ENCODE peak calls at places on chromosomes 13 and 19, in ten cellular contexts. M is Kasumi-1, A is SJSA1, Y is SK-MEL-5, C is fibroblast of the conjunctiva, P is cardiac fibroblast, I is NCI-H510A, W is HTR-8/SVneo, E is NCI-H2081, S is GM10248. X is an unnamed sample.

GRCh38 chr19:4650159-4650558 is 10.8 kb downstream of the TNFAIP8L1 start:
- DNase-seq in E (no peak), A (no peak), I (no peak), Y (no peak), M (no peak), P (no peak), C (no peak), S (no peak), W (no peak), X (no peak)

GRCh38 chr19:56760842-56761241 is 79.7 kb downstream of the PEG3 start:
- DNase-seq in E (no peak), I (no peak), M (no peak), W (no peak), Y (no peak), S (no peak), A (no peak), P (no peak), C (no peak), X (no peak)

GRCh38 chr13:45194081-45194939 is 6.5 kb downstream of the KCTD4 start:
- DNase-seq in P (peak), S (no peak), C (peak), W (no peak), M (no peak), Y (peak), E (no peak), I (no peak), A (no peak), X (no peak)

GRCh38 chr13:24338721-24339120 is 29.3 kb downstream of the C1QTNF9 start:
- DNase-seq in I (no peak), S (no peak), A (no peak), P (no peak), Y (no peak), C (no peak), M (no peak), W (no peak), E (no peak), X (no peak)

GRCh38 chr13:44768775-44769578 is 192.8 kb upstream of the TSC22D1 start:
- DNase-seq in Y (no peak), M (no peak), W (no peak), S (peak), C (no peak), P (no peak), E (no peak), I (no peak), A (no peak), X (no peak)

GRCh38 chr13:28429685-28430290 is 65.1 kb downstream of the FLT1 start:
- DNase-seq in E (no peak), S (peak), W (no peak), P (peak), I (no peak), M (no peak), A (no peak), Y (no peak), C (no peak), X (no peak)

GRCh38 chr19:1412995-1413889 is 5.9 kb downstream of the DAZAP1 start:
- DNase-seq in W (no peak), P (no peak), C (no peak), Y (no peak), A (no peak), M (no peak), I (no peak), E (no peak), S (no peak), X (no peak)

GRCh38 chr13:33940898-33941297 is 122.9 kb downstream of the RFC3 start:
- DNase-seq in E (no peak), P (peak), M (no peak), A (no peak), S (no peak), Y (no peak), C (peak), I (no peak), W (no peak), X (no peak)

GRCh38 chr19:18233224-18233825 is 7.1 kb upstream of the PDE4C start:
- DNase-seq in P (peak), S (peak), W (peak), I (no peak), A (peak), M (peak), E (peak), Y (peak), C (no peak), X (no peak)

GRCh38 chr19:12034610-12035009 is 869 bp downstream of the ZNF433 start:
- DNase-seq in W (no peak), M (peak), Y (no peak), C (no peak), P (peak), A (no peak), S (no peak), I (no peak), E (no peak), X (no peak)

GRCh38 chr19:27867981-27868380 is 1345.0 kb downstream of the UQCRFS1 start:
- DNase-seq in I (no peak), S (no peak), A (no peak), Y (no peak), M (no peak), W (no peak), E (no peak), C (no peak), P (no peak), X (no peak)

GRCh38 chr13:43293008-43293407 is 269.6 kb downstream of the DNAJC15 start:
- DNase-seq in A (no peak), S (no peak), E (no peak), C (no peak), W (no peak), M (no peak), I (no peak), Y (no peak), P (no peak), X (no peak)

GRCh38 chr19:56317749-56318148 is 3.1 kb upstream of the ZSCAN5A start:
- DNase-seq in S (no peak), M (no peak), A (no peak), Y (no peak), I (no peak), W (no peak), P (no peak), E (no peak), C (no peak), X (no peak)

GRCh38 chr19:44658069-44658727 is 13.1 kb upstream of the CEACAM19 start:
- DNase-seq in P (no peak), M (no peak), E (no peak), Y (peak), W (no peak), I (no peak), S (no peak), C (no peak), A (no peak), X (no peak)

GRCh38 chr19:7533281-7533819 is 2.2 kb upstream of the PNPLA6 start:
- DNase-seq in I (no peak), E (no peak), S (no peak), C (peak), A (no peak), P (peak), W (no peak), M (no peak), Y (no peak), X (no peak)

GRCh38 chr13:39353988-39354387 is 249.0 kb downstream of the LHFPL6 start:
- DNase-seq in Y (no peak), W (no peak), M (no peak), S (no peak), E (no peak), A (no peak), I (no peak), P (peak), C (no peak), X (no peak)

GRCh38 chr19:21158523-21159135 is 16.8 kb downstream of the ZNF431 start:
- DNase-seq in P (peak), A (no peak), E (no peak), I (no peak), Y (no peak), S (no peak), M (no peak), W (no peak), C (peak), X (no peak)

GRCh38 chr13:78102121-78102677 is 183.6 kb upstream of the EDNRB start:
- DNase-seq in P (peak), E (no peak), S (peak), M (peak), W (no peak), A (no peak), C (peak), I (no peak), Y (peak), X (peak)

GRCh38 chr19:51808333-51808986 is 13.5 kb downstream of the FPR3 start:
- DNase-seq in M (no peak), E (no peak), P (peak), W (peak), Y (peak), A (no peak), S (no peak), I (no peak), C (peak), X (no peak)

GRCh38 chr13:61029064-61029463 is 386.6 kb downstream of the PCDH20 start:
- DNase-seq in P (no peak), S (no peak), M (no peak), Y (no peak), C (no peak), A (no peak), W (no peak), I (peak), E (no peak), X (no peak)

GRCh38 chr19:3550947-3551807 is 6.2 kb downstream of the MFSD12 start:
- DNase-seq in C (no peak), P (no peak), E (no peak), W (no peak), M (no peak), Y (no peak), A (no peak), S (no peak), I (no peak), X (no peak)

GRCh38 chr13:47934371-47934770 is 66.7 kb downstream of the SUCLA2 start:
- DNase-seq in A (no peak), W (no peak), P (no peak), M (no peak), Y (no peak), S (no peak), E (no peak), C (no peak), I (no peak), X (no peak)

GRCh38 chr13:67772807-67773453 is 542.8 kb upstream of the PCDH9 start:
- DNase-seq in I (no peak), A (no peak), W (no peak), Y (no peak), C (no peak), S (no peak), E (no peak), M (no peak), P (no peak), X (no peak)

GRCh38 chr19:33344210-33344609 is 29.3 kb upstream of the CEBPG start:
- DNase-seq in I (no peak), A (no peak), P (peak), S (no peak), Y (no peak), M (no peak), C (no peak), E (no peak), W (no peak), X (no peak)

GRCh38 chr19:13195678-13196077 is 45.5 kb downstream of the IER2 start:
- DNase-seq in M (no peak), A (no peak), E (no peak), S (peak), P (no peak), C (no peak), Y (no peak), I (peak), W (no peak), X (no peak)

GRCh38 chr13:42113478-42113877 is 65.0 kb downstream of the DGKH start:
- DNase-seq in C (no peak), I (no peak), W (no peak), A (no peak), S (no peak), P (no peak), M (no peak), E (no peak), Y (no peak), X (no peak)

GRCh38 chr13:24083722-24084421 is 76.6 kb upstream of the SPATA13 start:
- DNase-seq in W (no peak), C (no peak), E (no peak), I (no peak), P (no peak), A (no peak), M (no peak), Y (no peak), S (no peak), X (no peak)

GRCh38 chr13:28584873-28585317 is 74.0 kb upstream of the POMP start:
- DNase-seq in Y (no peak), W (peak), M (no peak), I (no peak), S (no peak), C (no peak), P (peak), A (peak), E (no peak), X (peak)

GRCh38 chr19:12995596-12996541 is 594 bp downstream of the NFIX start:
- DNase-seq in A (peak), W (no peak), I (no peak), E (peak), M (no peak), P (peak), C (no peak), S (peak), Y (no peak), X (no peak)

GRCh38 chr19:23992348-23992747 is 77.7 kb downstream of the ZNF726 start:
- DNase-seq in A (no peak), W (no peak), Y (no peak), S (no peak), I (no peak), M (no peak), P (no peak), E (no peak), C (no peak), X (no peak)

GRCh38 chr13:24254151-24254810 is 55.1 kb upstream of the C1QTNF9 start:
- DNase-seq in I (no peak), Y (no peak), M (peak), C (no peak), E (no peak), S (peak), P (peak), W (no peak), A (no peak), X (no peak)

GRCh38 chr19:43607238-43608205 is 4.4 kb upstream of the SRRM5 start:
- DNase-seq in E (no peak), M (no peak), Y (no peak), S (no peak), I (no peak), C (no peak), A (no peak), W (no peak), P (no peak), X (no peak)

X was measured in BJ.